ENCODE peak calls at places on chromosome 15, in nine cellular contexts. W is fibroblast of the aortic adventitia, D is GM12878, G is fibroblast of pulmonary artery, E is mesenchymal stem cell, C is right atrium auricular region, N is A549, K is cardiac muscle cell, A is mucosa of descending colon. Q is an unnamed sample.

GRCh38 chr15:41881925-41882688 is 11.7 kb downstream of the SPTBN5 start:
- DNase-seq in W (no peak), D (no peak), G (peak; percentile 15), E (no peak), C (no peak), N (no peak), K (peak; percentile 60), A (no peak), Q (no peak)

GRCh38 chr15:66291816-66292215 is 1.6 kb upstream of the DIS3L start:
- DNase-seq in W (no peak), D (no peak), G (no peak), E (no peak), C (no peak), N (no peak), K (no peak), A (no peak), Q (peak; percentile 18)

GRCh38 chr15:88617031-88617722 is 4.0 kb upstream of the AEN start:
- DNase-seq in W (no peak), D (no peak), G (no peak), E (no peak), C (no peak), N (no peak), K (no peak), A (no peak), Q (no peak)

GRCh38 chr15:92429378-92430066 is 35.8 kb downstream of the ST8SIA2 start:
- DNase-seq in W (peak; percentile 20), D (no peak), G (peak; percentile 20), E (peak; percentile 64), C (no peak), N (peak; percentile 72), K (no peak), A (no peak), Q (peak; percentile 86)

GRCh38 chr15:46394463-46394862 is 759.6 kb downstream of the SQOR start:
- DNase-seq in W (no peak), D (no peak), G (no peak), E (no peak), C (no peak), N (no peak), K (no peak), A (no peak), Q (no peak)

GRCh38 chr15:76197703-76198455 is 113.4 kb downstream of the ETFA start:
- DNase-seq in W (no peak), D (no peak), G (no peak), E (peak; percentile 18), C (no peak), N (no peak), K (no peak), A (no peak), Q (peak; percentile 97)

GRCh38 chr15:79529441-79529840 is 97.3 kb downstream of the MINAR1 start:
- DNase-seq in W (no peak), D (no peak), G (no peak), E (no peak), C (no peak), N (no peak), K (no peak), A (no peak), Q (no peak)

GRCh38 chr15:38557855-38558713 is 6.5 kb downstream of the RASGRP1 start:
- DNase-seq in W (no peak), D (no peak), G (no peak), E (no peak), C (no peak), N (no peak), K (no peak), A (no peak), Q (no peak)

GRCh38 chr15:39976291-39977274 is 42.7 kb downstream of the EIF2AK4 start:
- DNase-seq in W (peak; percentile 40), D (no peak), G (peak; percentile 62), E (no peak), C (peak; percentile 70), N (no peak), K (peak; percentile 50), A (peak; percentile 72), Q (no peak)

GRCh38 chr15:64681424-64682024 is 93.9 kb downstream of the RBPMS2 start:
- DNase-seq in W (peak; percentile 60), D (no peak), G (peak; percentile 79), E (peak; percentile 74), C (no peak), N (peak; percentile 98), K (peak; percentile 88), A (no peak), Q (peak; percentile 24)

GRCh38 chr15:51380999-51381806 is 39.7 kb downstream of the GLDN start:
- DNase-seq in W (peak; percentile 88), D (peak; percentile 34), G (peak; percentile 89), E (peak; percentile 75), C (peak; percentile 78), N (peak; percentile 72), K (peak; percentile 84), A (no peak), Q (peak; percentile 66)

GRCh38 chr15:25640381-25640780 is 201.6 kb upstream of the UBE3A start:
- DNase-seq in W (no peak), D (no peak), G (no peak), E (no peak), C (no peak), N (no peak), K (no peak), A (no peak), Q (no peak)

GRCh38 chr15:60605879-60606304 is 127.0 kb upstream of the ICE2 start:
- DNase-seq in W (peak; percentile 87), D (no peak), G (peak; percentile 84), E (peak; percentile 59), C (no peak), N (no peak), K (no peak), A (no peak), Q (peak; percentile 57)

GRCh38 chr15:33292718-33293307 is 18.0 kb upstream of the RYR3 start:
- DNase-seq in W (peak; percentile 56), D (no peak), G (peak; percentile 69), E (peak; percentile 57), C (no peak), N (peak; percentile 59), K (peak; percentile 84), A (no peak), Q (peak; percentile 13)

GRCh38 chr15:33296050-33296449 is 14.7 kb upstream of the RYR3 start:
- DNase-seq in W (no peak), D (no peak), G (no peak), E (no peak), C (no peak), N (no peak), K (no peak), A (no peak), Q (no peak)

GRCh38 chr15:33298631-33299030 is 12.1 kb upstream of the RYR3 start:
- DNase-seq in W (no peak), D (no peak), G (no peak), E (no peak), C (no peak), N (no peak), K (no peak), A (no peak), Q (no peak)

GRCh38 chr15:33293619-33294309 is 17.0 kb upstream of the RYR3 start:
- DNase-seq in W (peak; percentile 30), D (no peak), G (peak; percentile 14), E (no peak), C (no peak), N (no peak), K (no peak), A (no peak), Q (no peak)

DNA sequence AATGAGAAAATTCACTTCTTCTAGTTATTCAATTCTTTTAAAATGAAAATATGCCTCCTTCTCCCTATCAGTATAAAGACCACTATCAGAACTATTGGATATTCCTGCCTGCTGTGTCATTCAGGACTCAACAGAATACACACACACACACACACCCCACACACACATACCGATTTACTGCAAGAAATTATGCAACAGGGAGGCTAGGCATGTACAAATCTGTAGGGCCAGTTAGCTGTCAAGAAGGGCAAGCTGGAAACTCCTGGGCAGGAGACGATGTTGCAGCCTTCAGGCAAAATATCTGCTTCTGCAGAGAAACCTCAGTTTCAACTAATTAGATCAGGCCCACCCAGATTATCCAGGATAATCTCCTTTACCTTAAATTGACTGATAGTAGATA is 13.9 kb upstream of the RYR3 start:
- DNase-seq in W (no peak), D (no peak), G (no peak), E (no peak), C (no peak), N (no peak), K (no peak), A (no peak), Q (no peak)
- H3K4me3 ChIP-seq in W (no peak overlapping the region), D (no peak overlapping the region), G (no peak overlapping the region), E (no peak overlapping the region), C (no peak overlapping the region), N (no peak overlapping the region), K (no peak overlapping the region), A (no peak overlapping the region), Q (no peak overlapping the region)

DNA sequence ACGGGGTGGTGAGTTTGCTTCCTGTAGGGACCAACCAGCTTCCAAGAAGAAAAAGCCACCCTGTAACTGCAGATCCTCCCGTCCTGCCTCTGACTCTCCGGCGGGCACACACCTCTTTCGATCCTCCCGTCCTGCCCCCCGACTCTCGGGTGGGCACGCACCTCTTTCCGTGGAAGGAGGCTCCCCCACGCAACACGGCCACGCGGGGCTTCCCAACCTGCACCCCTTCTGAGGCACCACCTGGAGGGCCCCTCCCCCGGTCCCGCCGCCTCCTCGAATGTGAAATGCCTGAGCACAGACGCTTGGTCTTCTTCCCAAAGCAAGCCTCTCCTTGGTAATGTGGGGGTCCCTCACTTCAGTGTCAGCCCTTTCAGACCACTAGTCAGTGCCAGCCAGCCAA is 7.3 kb downstream of the ADAMTS17 start:
- DNase-seq in W (no peak), D (no peak), G (no peak), E (no peak), C (no peak), N (no peak), K (no peak), A (no peak), Q (no peak)
- H3K4me3 ChIP-seq in W (no peak overlapping the region), D (no peak overlapping the region), G (no peak overlapping the region), E (no peak overlapping the region), C (no peak overlapping the region), N (no peak overlapping the region), K (no peak overlapping the region), A (no peak overlapping the region), Q (no peak overlapping the region)

GRCh38 chr15:32657198-32657886 is 15.8 kb downstream of the SCG5 start:
- DNase-seq in W (no peak), D (no peak), G (no peak), E (no peak), C (no peak), N (no peak), K (no peak), A (no peak), Q (no peak)
- H3K4me3 ChIP-seq in W (no peak overlapping the region), D (no peak overlapping the region), G (no peak overlapping the region), E (no peak overlapping the region), C (no peak overlapping the region), N (no peak overlapping the region), K (no peak overlapping the region), A (no peak overlapping the region), Q (no peak overlapping the region)

DNA sequence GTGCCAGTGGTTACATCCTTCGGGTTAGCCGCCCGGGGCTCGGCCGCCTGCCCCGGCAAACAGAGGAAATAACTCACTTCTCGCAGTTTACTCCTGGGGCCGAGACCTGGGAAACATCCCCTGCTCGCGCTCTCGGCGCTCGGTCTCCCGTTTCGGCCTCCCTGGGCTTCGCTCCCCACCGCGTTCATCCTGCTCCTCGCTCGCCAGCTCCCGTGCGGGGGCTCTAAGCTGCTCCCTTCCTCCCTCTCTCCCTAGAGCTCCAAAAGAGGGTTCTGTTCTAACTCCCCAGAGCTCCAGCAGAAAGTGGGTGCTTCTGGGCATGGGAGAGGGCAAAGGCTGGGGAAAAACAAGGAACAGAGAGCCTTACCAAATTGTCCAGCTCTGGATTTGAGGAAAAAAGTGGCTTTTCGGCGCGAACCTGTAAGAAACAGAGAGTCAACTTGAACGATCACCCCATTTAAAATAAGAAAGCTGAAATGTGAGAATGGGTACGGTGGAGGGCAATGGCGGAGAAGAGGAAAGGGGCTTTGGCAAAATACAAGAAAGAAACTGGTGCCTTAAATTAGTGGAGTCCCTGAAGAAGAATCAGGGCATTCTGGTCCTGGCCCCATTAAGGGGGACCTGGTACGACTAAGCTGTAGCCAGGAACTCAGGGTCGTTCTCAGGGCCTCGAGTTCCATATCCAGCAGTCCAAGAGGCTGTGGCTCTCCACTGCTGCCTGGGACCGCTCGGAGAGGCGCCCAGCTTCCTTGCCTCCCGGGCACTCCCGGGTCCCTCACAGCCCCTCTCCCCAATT is 5.0 kb downstream of the MEIS2 start:
- DNase-seq in W (no peak), D (no peak), G (no peak), E (peak; percentile 56), C (no peak), N (no peak), K (no peak), A (no peak), Q (no peak)
- H3K4me3 ChIP-seq in W (peak overlapping the region; percentile 94), D (peak overlapping the region; percentile 87), G (peak overlapping the region; percentile 86), E (peak overlapping the region; percentile 95), C (peak overlapping the region; percentile 58), N (no peak overlapping the region), K (peak overlapping the region; percentile 98), A (no peak overlapping the region), Q (no peak overlapping the region)